ENCODE peak calls at places on chromosome 4, in seven cellular contexts. B is type B pancreatic cell, A is bronchial epithelial cell, F is lower lobe of right lung, Z is HFFc6, Q is tibial nerve, Y is AG04449. O is an unnamed sample.

GRCh38 chr4:149845643-149846208 is 30.1 kb upstream of the IQCM start:
- DNase-seq in B (no peak), A (peak), F (no peak), Z (no peak), Q (no peak), Y (no peak), O (no peak)

GRCh38 chr4:70915048-70915815 is 13.1 kb downstream of the MOB1B start:
- DNase-seq in B (no peak), A (peak), F (no peak), Z (peak), Q (no peak), Y (no peak), O (no peak)

GRCh38 chr4:161248880-161249279 is 914.9 kb downstream of the FSTL5 start:
- DNase-seq in B (no peak), A (no peak), F (no peak), Z (no peak), Q (no peak), Y (no peak), O (no peak)

GRCh38 chr4:57425610-57426009 is 315.4 kb upstream of the IGFBP7 start:
- DNase-seq in B (no peak), A (peak), F (no peak), Z (no peak), Q (no peak), Y (no peak), O (no peak)

GRCh38 chr4:16176621-16177020 is 49.6 kb downstream of the TAPT1 start:
- DNase-seq in B (no peak), A (no peak), F (no peak), Z (no peak), Q (no peak), Y (no peak), O (no peak)

GRCh38 chr4:85932371-85933305 is 427.2 kb downstream of the MAPK10 start:
- DNase-seq in B (no peak), A (peak), F (no peak), Z (peak), Q (no peak), Y (no peak), O (no peak)

GRCh38 chr4:133137571-133137970 is 11.5 kb upstream of the PCDH10 start:
- DNase-seq in B (no peak), A (no peak), F (no peak), Z (no peak), Q (no peak), Y (no peak), O (no peak)

GRCh38 chr4:98688416-98689290 is 30.2 kb upstream of the TSPAN5 start:
- DNase-seq in B (no peak), A (peak), F (no peak), Z (peak), Q (no peak), Y (peak), O (no peak)

GRCh38 chr4:52659016-52659721 is at the start of gene USP46:
- DNase-seq in B (peak), A (peak), F (peak), Z (peak), Q (peak), Y (no peak), O (peak)

GRCh38 chr4:147044241-147044640 is 98.6 kb upstream of the TTC29 start:
- DNase-seq in B (no peak), A (no peak), F (no peak), Z (no peak), Q (no peak), Y (no peak), O (no peak)

GRCh38 chr4:88033309-88033708 is 25.9 kb downstream of the PKD2 start:
- DNase-seq in B (no peak), A (peak), F (no peak), Z (peak), Q (peak), Y (no peak), O (no peak)

GRCh38 chr4:54100607-54101189 is 735 bp downstream of the GSX2 start:
- DNase-seq in B (no peak), A (no peak), F (no peak), Z (no peak), Q (no peak), Y (no peak), O (no peak)

GRCh38 chr4:48588230-48588943 is 98.3 kb downstream of the ZAR1 start:
- DNase-seq in B (no peak), A (no peak), F (no peak), Z (no peak), Q (no peak), Y (no peak), O (no peak)

GRCh38 chr4:163554870-163555465 is 60.5 kb downstream of the TMA16 start:
- DNase-seq in B (no peak), A (peak), F (no peak), Z (peak), Q (no peak), Y (no peak), O (no peak)

GRCh38 chr4:96887857-96888256 is 1048.0 kb downstream of the PDHA2 start:
- DNase-seq in B (no peak), A (no peak), F (no peak), Z (no peak), Q (no peak), Y (no peak), O (no peak)

GRCh38 chr4:140567722-140568121 is 1.0 kb downstream of the UCP1 start:
- DNase-seq in B (no peak), A (peak), F (no peak), Z (no peak), Q (no peak), Y (no peak), O (no peak)

GRCh38 chr4:122224348-122224747 is 72.2 kb downstream of the BLTP1 start:
- DNase-seq in B (no peak), A (peak), F (no peak), Z (no peak), Q (peak), Y (no peak), O (no peak)

GRCh38 chr4:118557298-118557851 is 127.8 kb upstream of the METTL14 start:
- DNase-seq in B (no peak), A (peak), F (no peak), Z (peak), Q (no peak), Y (peak), O (no peak)

GRCh38 chr4:127055349-127055748 is 577.4 kb upstream of the INTU start:
- DNase-seq in B (no peak), A (peak), F (no peak), Z (no peak), Q (no peak), Y (no peak), O (no peak)

GRCh38 chr4:163048447-163048846 is 118.2 kb downstream of the NAF1 start:
- DNase-seq in B (no peak), A (peak), F (no peak), Z (no peak), Q (no peak), Y (no peak), O (no peak)

GRCh38 chr4:115113382-115114106 is at the start of gene NDST4:
- DNase-seq in B (no peak), A (peak), F (no peak), Z (no peak), Q (peak), Y (no peak), O (no peak)

GRCh38 chr4:27929141-27929540 is 1068.5 kb downstream of the STIM2 start:
- DNase-seq in B (no peak), A (peak), F (no peak), Z (no peak), Q (no peak), Y (no peak), O (no peak)

GRCh38 chr4:136918772-136919171 is 613.5 kb downstream of the PCDH18 start:
- DNase-seq in B (no peak), A (no peak), F (no peak), Z (no peak), Q (no peak), Y (no peak), O (no peak)

GRCh38 chr4:70651864-70652506 is 14.3 kb downstream of the JCHAIN start:
- DNase-seq in B (no peak), A (peak), F (no peak), Z (peak), Q (no peak), Y (no peak), O (no peak)

GRCh38 chr4:38759077-38759789 is 23.6 kb downstream of the TLR10 start:
- DNase-seq in B (no peak), A (peak), F (no peak), Z (peak), Q (peak), Y (no peak), O (peak)

GRCh38 chr4:38757945-38758344 is 24.8 kb downstream of the TLR10 start:
- DNase-seq in B (no peak), A (peak), F (no peak), Z (no peak), Q (no peak), Y (no peak), O (no peak)

GRCh38 chr4:38760915-38761314 is 21.9 kb downstream of the TLR10 start:
- DNase-seq in B (no peak), A (no peak), F (no peak), Z (no peak), Q (no peak), Y (no peak), O (no peak)

GRCh38 chr4:38762560-38762959 is 20.2 kb downstream of the TLR10 start:
- DNase-seq in B (no peak), A (no peak), F (no peak), Z (no peak), Q (no peak), Y (no peak), O (no peak)

GRCh38 chr4:38759790-38760122 is 23.0 kb downstream of the TLR10 start:
- DNase-seq in B (no peak), A (no peak), F (no peak), Z (no peak), Q (no peak), Y (no peak), O (no peak)
- TF ChIP-seq CTCF in B (peak), A (no peak), F (peak), Z (peak), Q (no peak), Y (no peak), O (no peak)

GRCh38 chr4:67980512-67980911 is 17.2 kb upstream of the TMPRSS11A start:
- DNase-seq in B (no peak), A (no peak), F (no peak), Z (no peak), Q (no peak), Y (no peak), O (no peak)
- TF ChIP-seq CTCF in B (no peak), A (no peak), F (no peak), Z (no peak), Q (no peak), Y (no peak), O (no peak)

DNA sequence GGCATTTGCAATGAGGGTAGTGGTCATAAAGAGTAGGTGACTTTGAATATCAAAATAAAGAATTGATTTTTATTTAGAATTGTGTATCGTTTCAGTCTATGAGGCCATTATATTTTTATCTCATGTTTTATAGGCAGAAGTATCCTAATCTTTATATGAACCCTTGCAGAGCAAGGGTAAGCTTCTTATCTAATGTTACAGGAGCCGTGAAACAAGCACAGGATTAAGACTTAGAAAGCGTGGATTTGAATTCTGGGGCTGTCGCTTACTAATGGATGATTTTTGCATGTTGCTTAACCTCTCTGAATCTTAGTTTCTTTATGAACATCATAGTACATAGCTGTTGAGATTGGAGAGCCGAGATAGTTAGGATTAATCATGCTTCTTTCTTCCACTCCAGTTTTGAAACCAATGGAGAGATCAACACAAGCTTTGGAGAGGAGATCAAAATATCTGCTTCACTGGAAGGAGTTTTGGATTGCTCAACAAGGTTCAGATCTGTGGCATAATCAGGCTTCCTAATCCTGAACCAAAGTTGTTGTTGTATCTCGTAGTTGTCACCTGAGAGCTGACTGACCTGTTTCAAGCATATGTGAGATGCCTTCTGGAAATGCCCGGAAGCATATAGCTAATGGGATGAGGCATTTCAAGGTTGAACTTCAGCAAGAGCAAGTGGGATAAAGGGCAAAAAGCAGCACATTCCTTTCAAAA is 166.9 kb upstream of the GK2 start:
- DNase-seq in B (no peak), A (no peak), F (no peak), Z (no peak), Q (peak), Y (no peak), O (no peak)
- TF ChIP-seq CTCF in B (no peak), A (no peak), F (no peak), Z (no peak), Q (no peak), Y (no peak), O (no peak)

DNA sequence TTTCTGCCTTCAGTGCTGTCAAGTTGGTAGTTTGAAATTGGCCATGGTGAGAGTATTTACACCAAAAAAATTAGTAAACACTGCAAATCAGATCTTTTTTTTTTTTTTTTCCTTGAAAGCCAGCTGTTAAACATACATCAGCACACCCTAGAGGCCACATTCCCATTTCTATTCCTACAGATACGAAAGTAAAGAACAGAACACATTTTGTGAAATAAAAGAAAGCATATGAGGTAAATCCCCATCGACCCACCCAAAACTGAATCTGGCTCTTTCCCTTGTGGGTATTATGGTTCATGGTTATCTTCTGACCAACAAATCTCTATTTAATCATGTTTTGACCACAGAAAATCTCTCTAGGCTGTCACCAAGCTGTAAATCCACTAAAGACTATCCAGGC is 41.8 kb upstream of the AP1AR start:
- DNase-seq in B (no peak), A (peak), F (no peak), Z (peak), Q (no peak), Y (no peak), O (no peak)
- TF ChIP-seq CTCF in B (peak), A (no peak), F (no peak), Z (peak), Q (no peak), Y (no peak), O (no peak)

GRCh38 chr4:20075479-20075878 is 176.2 kb upstream of the SLIT2 start:
- DNase-seq in B (no peak), A (no peak), F (no peak), Z (peak), Q (no peak), Y (no peak), O (no peak)
- TF ChIP-seq CTCF in B (no peak), A (no peak), F (no peak), Z (peak), Q (no peak), Y (no peak), O (no peak)

DNA sequence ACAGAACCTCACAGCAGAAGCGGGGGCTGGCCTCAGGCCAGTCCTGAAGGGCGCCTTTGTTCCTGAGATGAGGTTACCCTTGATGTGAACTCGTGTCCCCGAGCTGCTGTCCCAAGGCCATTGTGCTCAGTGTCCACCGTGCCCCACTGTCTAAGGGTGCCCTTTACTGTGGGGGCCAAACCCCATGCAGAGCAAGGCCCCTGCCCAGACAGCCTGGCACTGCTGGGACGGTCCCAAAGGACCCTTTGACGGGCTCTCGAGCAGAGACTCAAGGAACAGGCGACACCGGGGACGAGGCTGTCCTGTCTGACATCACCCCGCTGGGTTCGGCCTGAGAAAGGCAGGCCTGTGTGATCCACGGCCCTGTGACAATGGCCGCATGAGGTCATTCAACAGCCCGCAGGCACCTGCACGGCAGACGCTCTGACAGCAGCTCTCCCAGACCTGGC is 100.6 kb downstream of the ABLIM2 start:
- DNase-seq in B (no peak), A (no peak), F (no peak), Z (no peak), Q (no peak), Y (no peak), O (no peak)
- TF ChIP-seq CTCF in B (no peak), A (no peak), F (no peak), Z (no peak), Q (no peak), Y (no peak), O (no peak)

GRCh38 chr4:24428850-24429249 is 155.5 kb downstream of the DHX15 start:
- DNase-seq in B (no peak), A (no peak), F (no peak), Z (no peak), Q (peak), Y (no peak), O (no peak)
- TF ChIP-seq CTCF in B (peak), A (no peak), F (no peak), Z (no peak), Q (no peak), Y (no peak), O (no peak)

DNA sequence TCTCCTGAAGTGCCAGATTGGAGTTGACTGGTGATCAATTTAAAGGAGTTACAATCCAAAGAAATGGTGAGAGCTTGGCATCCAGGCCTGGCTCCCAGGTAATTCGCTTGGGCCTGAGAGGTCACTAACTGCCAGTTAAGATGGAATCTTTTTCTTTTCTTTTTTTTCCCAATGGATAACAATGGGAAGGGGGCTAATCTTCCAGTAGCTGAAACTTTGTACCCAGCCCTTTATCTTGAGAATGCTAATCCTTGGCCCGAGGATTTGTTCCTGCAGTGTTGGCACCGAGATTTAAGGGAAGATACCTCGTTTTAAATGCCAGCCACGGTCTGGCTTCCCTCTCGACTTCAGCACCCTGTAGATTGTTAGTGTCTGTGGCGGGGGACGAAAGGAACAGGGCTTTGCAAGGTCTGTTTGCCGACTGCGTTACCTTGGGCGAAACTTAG is 13.4 kb upstream of the PITX2 start:
- DNase-seq in B (no peak), A (no peak), F (no peak), Z (no peak), Q (no peak), Y (no peak), O (no peak)
- TF ChIP-seq CTCF in B (no peak), A (no peak), F (no peak), Z (no peak), Q (no peak), Y (no peak), O (no peak)

GRCh38 chr4:829761-830655 is 4.1 kb upstream of the CPLX1 start:
- DNase-seq in B (no peak), A (no peak), F (peak), Z (no peak), Q (no peak), Y (no peak), O (no peak)

GRCh38 chr4:826508-827208 is 729 bp upstream of the CPLX1 start:
- DNase-seq in B (no peak), A (no peak), F (peak), Z (no peak), Q (no peak), Y (no peak), O (no peak)

GRCh38 chr4:829291-829690 is 3.4 kb upstream of the CPLX1 start:
- DNase-seq in B (no peak), A (no peak), F (peak), Z (no peak), Q (no peak), Y (no peak), O (no peak)

GRCh38 chr4:827209-828081 is 1.5 kb upstream of the CPLX1 start:
- DNase-seq in B (peak), A (no peak), F (peak), Z (no peak), Q (no peak), Y (no peak), O (no peak)

DNA sequence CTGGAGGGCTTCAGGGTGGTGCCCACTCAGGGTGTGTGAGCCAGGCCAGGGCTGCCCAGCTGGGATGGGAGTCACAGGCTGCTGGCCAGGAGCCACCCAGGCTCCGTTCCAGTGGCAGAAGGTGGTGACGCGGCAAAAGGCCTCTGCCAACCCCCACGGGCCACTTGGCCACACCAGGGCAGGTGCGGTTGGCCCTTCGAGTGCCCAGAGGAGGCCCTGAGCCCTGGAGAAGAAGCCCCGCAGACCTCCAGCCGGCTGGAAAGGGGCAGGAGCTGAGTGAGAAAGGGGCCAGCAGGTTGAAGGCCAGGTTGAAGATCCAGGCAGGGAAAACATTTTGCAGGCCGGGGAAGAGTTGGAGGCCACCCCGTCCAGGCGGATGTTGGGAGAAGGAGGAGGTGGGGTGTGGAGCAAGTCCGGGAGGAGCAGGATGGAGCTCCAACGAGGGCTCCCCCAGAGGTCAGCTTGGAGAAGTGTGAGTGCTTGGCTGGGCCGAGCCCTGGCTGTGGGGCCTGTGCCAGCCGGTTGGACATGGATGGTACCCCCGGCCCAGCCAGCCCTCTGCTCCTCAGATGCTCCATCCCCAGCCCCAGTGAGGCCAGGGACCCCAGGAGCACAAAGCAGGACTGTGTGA is 2.8 kb upstream of the CPLX1 start:
- DNase-seq in B (peak), A (no peak), F (peak), Z (no peak), Q (no peak), Y (no peak), O (no peak)
- TF ChIP-seq CTCF in B (peak), A (peak), F (no peak), Z (peak), Q (no peak), Y (no peak), O (no peak)